ENCODE peak calls at places on chromosomes 12 and 14, in six cellular contexts. Z is GM23338, C is neural progenitor cell, P is fibroblast of lung, M is hepatocyte, A is heart right ventricle. K is an unnamed sample.

GRCh38 chr14:60651936-60652673 is 2.8 kb upstream of the SIX1 start:
- DNase-seq in P (peak; percentile 48), Z (peak; percentile 71), M (peak; percentile 23), C (peak; percentile 60), A (no peak), K (no peak)

GRCh38 chr12:14893471-14894250 is 8.0 kb upstream of the MGP start:
- DNase-seq in C (no peak), P (peak; percentile 42), A (no peak), Z (no peak), M (no peak), K (no peak)

GRCh38 chr12:84920331-84920730 is 7.7 kb upstream of the SLC6A15 start:
- DNase-seq in C (no peak), M (no peak), A (no peak), Z (no peak), P (no peak), K (no peak)

GRCh38 chr12:115338566-115339294 is 654.8 kb upstream of the TBX3 start:
- DNase-seq in C (no peak), M (no peak), P (no peak), Z (peak; percentile 6), A (no peak), K (no peak)

GRCh38 chr12:52215587-52216031 is 17.4 kb upstream of the KRT7 start:
- DNase-seq in Z (no peak), C (no peak), P (peak; percentile 39), A (no peak), M (peak; percentile 81), K (no peak)

GRCh38 chr14:53953828-53954550 is 2.6 kb downstream of the BMP4 start:
- DNase-seq in A (peak; percentile 40), Z (peak; percentile 57), C (peak; percentile 61), P (peak; percentile 54), M (peak; percentile 74), K (peak; percentile 51)

GRCh38 chr12:102436867-102437266 is 43.5 kb downstream of the IGF1 start:
- DNase-seq in C (no peak), Z (no peak), M (no peak), A (no peak), P (no peak), K (no peak)

GRCh38 chr12:58919271-58920101 is 818 bp downstream of the LRIG3 start:
- DNase-seq in P (peak; percentile 59), M (peak; percentile 45), A (no peak), Z (peak; percentile 38), C (peak; percentile 60), K (no peak)

GRCh38 chr14:73913256-73913655 is 26.6 kb downstream of the ZNF410 start:
- DNase-seq in P (no peak), C (no peak), M (peak; percentile 16), Z (no peak), A (no peak), K (no peak)

GRCh38 chr12:38386238-38386985 is 69.8 kb downstream of the ALG10B start:
- DNase-seq in Z (no peak), C (no peak), M (no peak), A (no peak), P (no peak), K (no peak)

GRCh38 chr12:49878021-49878420 is 25.7 kb downstream of the FAIM2 start:
- DNase-seq in M (no peak), A (no peak), C (no peak), Z (no peak), P (no peak), K (no peak)

GRCh38 chr12:52407918-52408317 is 1.8 kb upstream of the KRT82 start:
- DNase-seq in Z (no peak), C (peak; percentile 19), M (no peak), A (no peak), P (no peak), K (no peak)

GRCh38 chr12:105774037-105774436 is 364.7 kb downstream of the NUAK1 start:
- DNase-seq in C (no peak), Z (no peak), A (no peak), M (no peak), P (no peak), K (no peak)

GRCh38 chr14:104708606-104709268 is 15.3 kb upstream of the ADSS1 start:
- DNase-seq in C (peak; percentile 87), A (peak; percentile 78), Z (peak; percentile 93), M (peak; percentile 83), P (peak; percentile 55), K (peak; percentile 72)

GRCh38 chr12:99521664-99522063 is 125.9 kb upstream of the GARIN6 start:
- DNase-seq in A (no peak), P (no peak), M (no peak), Z (no peak), C (no peak), K (no peak)

GRCh38 chr12:46475972-46476645 is 103.5 kb upstream of the SLC38A2 start:
- DNase-seq in M (no peak), P (no peak), A (no peak), Z (no peak), C (no peak), K (no peak)

GRCh38 chr12:127193341-127193740 is 1073.6 kb upstream of the TMEM132C start:
- DNase-seq in P (no peak), Z (no peak), M (no peak), A (no peak), C (no peak), K (no peak)

GRCh38 chr12:113230315-113231274 is 9.3 kb downstream of the TPCN1 start:
- DNase-seq in Z (no peak), M (no peak), P (no peak), A (peak; percentile 24), C (no peak), K (peak; percentile 83)

GRCh38 chr12:113232787-113233585 is 11.7 kb downstream of the TPCN1 start:
- DNase-seq in A (peak; percentile 39), C (peak; percentile 57), M (no peak), P (no peak), Z (peak; percentile 92), K (peak; percentile 91)

GRCh38 chr12:113232232-113232615 is 11.0 kb downstream of the TPCN1 start:
- DNase-seq in M (no peak), A (no peak), P (no peak), C (no peak), Z (no peak), K (no peak)

GRCh38 chr12:113233967-113234366 is 12.7 kb downstream of the TPCN1 start:
- DNase-seq in Z (no peak), A (no peak), M (no peak), C (no peak), P (no peak), K (no peak)

GRCh38 chr12:113231275-113232231 is 10.3 kb downstream of the TPCN1 start:
- DNase-seq in A (no peak), P (peak; percentile 49), M (peak; percentile 76), C (no peak), Z (peak; percentile 37), K (no peak)
- H3K27ac ChIP-seq in A (peak overlapping the region; percentile 83), P (no peak overlapping the region), M (peak overlapping the region; percentile 98), C (no peak overlapping the region), Z (peak overlapping the region; percentile 69), K (peak overlapping the region; percentile 95)

DNA sequence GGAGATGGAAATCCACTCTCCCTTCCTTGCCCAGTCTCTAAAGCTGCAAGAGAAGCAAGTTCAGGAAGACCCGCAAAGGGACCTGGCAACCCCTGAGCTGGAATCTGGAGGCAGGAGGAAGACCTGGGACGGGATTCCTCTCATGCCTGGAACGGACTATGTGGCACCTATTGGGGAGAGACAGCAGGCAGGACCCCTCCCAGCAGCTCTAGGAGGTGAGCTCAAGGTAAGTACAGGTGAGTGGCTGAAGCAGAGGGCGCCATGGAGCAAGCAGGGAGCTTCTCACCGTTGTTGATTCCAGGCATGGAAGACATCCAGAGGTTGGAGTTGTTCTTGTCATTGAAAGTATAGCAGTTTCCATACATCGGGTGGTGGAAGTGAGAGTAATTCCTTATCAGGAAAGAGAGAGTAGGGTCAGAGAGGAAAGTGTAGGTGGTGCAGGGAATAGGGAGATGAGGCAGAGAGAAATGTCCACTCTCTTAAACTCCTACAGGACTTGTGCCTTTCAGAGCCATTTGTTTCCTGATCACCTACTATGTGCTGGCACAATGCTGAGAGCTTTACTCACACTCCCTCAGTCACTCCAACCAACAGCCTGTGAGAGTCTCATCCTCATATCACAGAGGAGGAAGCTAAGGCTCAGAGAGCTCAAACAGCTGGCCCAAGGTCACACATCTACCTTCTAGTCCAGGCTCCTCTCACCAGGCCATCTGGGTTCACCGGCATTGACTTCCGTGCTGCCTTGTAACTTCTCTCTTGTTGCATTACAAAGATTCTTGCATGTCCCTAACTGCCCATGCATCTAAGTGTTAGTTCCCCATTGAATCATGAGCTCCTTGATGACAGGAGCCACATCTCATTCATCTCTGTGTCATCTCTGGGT is 13.9 kb upstream of the TNFRSF1A start:
- DNase-seq in Z (peak; percentile 86), P (no peak), C (no peak), M (no peak), A (no peak), K (no peak)
- TF ChIP-seq CTCF in Z (peak; percentile 82), P (no peak), C (no peak), M (no peak), A (no peak), K (no peak)

GRCh38 chr14:76918751-76919421 is 92.7 kb downstream of the LRRC74A start:
- DNase-seq in P (peak; percentile 99), A (peak; percentile 94), Z (peak; percentile 75), M (peak; percentile 96), C (peak; percentile 76), K (peak; percentile 99)
- H3K4me1 ChIP-seq in P (peaks cover 38% of the 10 kb centered on the region), A (peaks cover 56% of the 10 kb centered on the region), Z (peaks cover 59% of the 10 kb centered on the region), M (peaks cover 72% of the 10 kb centered on the region), C (peaks cover 51% of the 10 kb centered on the region), K (peaks cover 55% of the 10 kb centered on the region)

GRCh38 chr12:65648461-65648860 is 175.8 kb upstream of the HMGA2 start:
- DNase-seq in M (no peak), Z (no peak), C (no peak), A (no peak), P (no peak), K (no peak)

GRCh38 chr12:65646127-65646643 is 178.1 kb upstream of the HMGA2 start:
- DNase-seq in Z (no peak), M (no peak), P (no peak), A (no peak), C (no peak), K (no peak)

GRCh38 chr12:65643595-65644386 is 180.5 kb upstream of the HMGA2 start:
- DNase-seq in Z (no peak), C (no peak), A (no peak), P (peak; percentile 68), M (no peak), K (no peak)

GRCh38 chr12:65649126-65649525 is 175.2 kb upstream of the HMGA2 start:
- DNase-seq in P (peak; percentile 99), M (no peak), Z (no peak), A (no peak), C (no peak), K (no peak)

DNA sequence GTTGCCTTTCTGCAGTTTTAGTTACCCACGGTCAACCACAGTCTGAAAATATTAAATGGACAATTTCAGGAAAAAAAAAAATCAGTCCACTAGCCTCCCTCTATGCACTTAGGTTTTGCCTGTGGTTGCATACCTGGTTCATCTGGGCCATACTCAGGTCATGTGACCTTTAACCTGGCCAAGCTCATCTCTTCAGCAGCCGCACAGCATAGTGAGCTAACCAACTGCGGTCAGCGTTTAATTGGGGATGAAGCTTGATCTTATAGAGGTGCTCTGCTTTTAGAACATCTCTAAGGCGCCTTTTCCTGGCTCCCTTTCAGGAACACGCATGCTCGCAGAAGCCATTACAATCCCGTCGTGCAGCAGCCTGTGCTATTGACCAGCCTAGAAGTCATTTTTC is 177.2 kb upstream of the HMGA2 start:
- DNase-seq in P (no peak), A (no peak), Z (no peak), M (no peak), C (no peak), K (no peak)
- H3K27ac ChIP-seq in P (no peak overlapping the region), A (no peak overlapping the region), Z (no peak overlapping the region), M (no peak overlapping the region), C (no peak overlapping the region), K (no peak overlapping the region)